ENCODE peak calls at places on chromosomes 4 and X, in ten cellular contexts. One of them, this sample, is unnamed.

GRCh38 chrX:48636286-48636685 is 39.0 kb downstream of the WDR13 start:
- DNase-seq in A549: no peak
- DNase-seq in right cardiac atrium: no peak
- DNase-seq in tibial nerve: no peak
- DNase-seq in breast epithelium: no peak
- DNase-seq in SJCRH30: no peak
- DNase-seq in right atrium auricular region: no peak
- DNase-seq in adipocyte: no peak
- DNase-seq in aorta: no peak
- DNase-seq in fibroblast of lung: no peak
- DNase-seq in this sample: no peak

GRCh38 chrX:130174051-130174704 is 2.4 kb downstream of the RAB33A start:
- DNase-seq in A549: no peak
- DNase-seq in adipocyte: peak; percentile 66
- DNase-seq in right cardiac atrium: peak; percentile 64
- DNase-seq in tibial nerve: peak; percentile 36
- DNase-seq in SJCRH30: no peak
- DNase-seq in right atrium auricular region: peak; percentile 69
- DNase-seq in fibroblast of lung: peak; percentile 85
- DNase-seq in aorta: no peak
- DNase-seq in breast epithelium: no peak
- DNase-seq in this sample: peak; percentile 85

GRCh38 chr4:170589597-170590191 is 499.9 kb upstream of the AADAT start:
- DNase-seq in breast epithelium: no peak
- DNase-seq in adipocyte: peak; percentile 48
- DNase-seq in right cardiac atrium: no peak
- DNase-seq in A549: peak; percentile 31
- DNase-seq in SJCRH30: no peak
- DNase-seq in right atrium auricular region: no peak
- DNase-seq in tibial nerve: no peak
- DNase-seq in aorta: no peak
- DNase-seq in fibroblast of lung: no peak
- DNase-seq in this sample: no peak

GRCh38 chrX:77009691-77010090 is 437.5 kb upstream of the FGF16 start:
- DNase-seq in fibroblast of lung: peak; percentile 0
- DNase-seq in SJCRH30: no peak
- DNase-seq in right cardiac atrium: no peak
- DNase-seq in aorta: peak; percentile 84
- DNase-seq in adipocyte: no peak
- DNase-seq in right atrium auricular region: no peak
- DNase-seq in breast epithelium: no peak
- DNase-seq in A549: peak; percentile 15
- DNase-seq in tibial nerve: no peak
- DNase-seq in this sample: no peak

GRCh38 chr4:47032405-47033106 is 1.2 kb downstream of the GABRB1 start:
- DNase-seq in SJCRH30: peak; percentile 18
- DNase-seq in breast epithelium: no peak
- DNase-seq in right atrium auricular region: peak; percentile 63
- DNase-seq in adipocyte: peak; percentile 82
- DNase-seq in fibroblast of lung: peak; percentile 70
- DNase-seq in right cardiac atrium: peak; percentile 64
- DNase-seq in A549: peak; percentile 30
- DNase-seq in tibial nerve: no peak
- DNase-seq in aorta: peak; percentile 82
- DNase-seq in this sample: peak; percentile 89

GRCh38 chrX:2693123-2693438 is 2.0 kb downstream of the CD99 start:
- DNase-seq in right cardiac atrium: no peak
- DNase-seq in A549: no peak
- DNase-seq in breast epithelium: no peak
- DNase-seq in fibroblast of lung: no peak
- DNase-seq in right atrium auricular region: no peak
- DNase-seq in SJCRH30: no peak
- DNase-seq in adipocyte: no peak
- DNase-seq in tibial nerve: no peak
- DNase-seq in aorta: no peak
- DNase-seq in this sample: no peak

GRCh38 chr4:143207555-143207954 is 22.8 kb downstream of the USP38 start:
- DNase-seq in adipocyte: peak; percentile 43
- DNase-seq in A549: peak; percentile 26
- DNase-seq in aorta: no peak
- DNase-seq in fibroblast of lung: peak; percentile 45
- DNase-seq in SJCRH30: no peak
- DNase-seq in breast epithelium: no peak
- DNase-seq in right cardiac atrium: no peak
- DNase-seq in tibial nerve: no peak
- DNase-seq in right atrium auricular region: no peak
- DNase-seq in this sample: no peak

GRCh38 chr4:56511098-56511497 is 5.5 kb downstream of the ARL9 start:
- DNase-seq in adipocyte: no peak
- DNase-seq in breast epithelium: no peak
- DNase-seq in SJCRH30: no peak
- DNase-seq in tibial nerve: no peak
- DNase-seq in fibroblast of lung: no peak
- DNase-seq in A549: no peak
- DNase-seq in aorta: no peak
- DNase-seq in right atrium auricular region: no peak
- DNase-seq in right cardiac atrium: no peak
- DNase-seq in this sample: no peak

GRCh38 chrX:140087865-140088264 is 122.5 kb upstream of the CXorf66 start:
- DNase-seq in tibial nerve: no peak
- DNase-seq in SJCRH30: no peak
- DNase-seq in breast epithelium: no peak
- DNase-seq in aorta: no peak
- DNase-seq in fibroblast of lung: no peak
- DNase-seq in adipocyte: no peak
- DNase-seq in A549: no peak
- DNase-seq in right atrium auricular region: no peak
- DNase-seq in right cardiac atrium: no peak
- DNase-seq in this sample: no peak

GRCh38 chr4:143286733-143287570 is 49.7 kb upstream of the GAB1 start:
- DNase-seq in fibroblast of lung: peak; percentile 64
- DNase-seq in aorta: no peak
- DNase-seq in breast epithelium: no peak
- DNase-seq in right atrium auricular region: no peak
- DNase-seq in tibial nerve: no peak
- DNase-seq in SJCRH30: no peak
- DNase-seq in A549: peak; percentile 2
- DNase-seq in right cardiac atrium: no peak
- DNase-seq in adipocyte: peak; percentile 74
- DNase-seq in this sample: no peak

GRCh38 chr4:153527690-153528089 is 61.5 kb downstream of the TMEM131L start:
- DNase-seq in aorta: no peak
- DNase-seq in adipocyte: no peak
- DNase-seq in tibial nerve: no peak
- DNase-seq in fibroblast of lung: no peak
- DNase-seq in right cardiac atrium: no peak
- DNase-seq in breast epithelium: no peak
- DNase-seq in right atrium auricular region: no peak
- DNase-seq in SJCRH30: no peak
- DNase-seq in A549: no peak
- DNase-seq in this sample: no peak

GRCh38 chr4:155659168-155659567 is 7.5 kb upstream of the GUCY1A1 start:
- DNase-seq in breast epithelium: no peak
- DNase-seq in A549: no peak
- DNase-seq in fibroblast of lung: no peak
- DNase-seq in tibial nerve: no peak
- DNase-seq in SJCRH30: no peak
- DNase-seq in aorta: no peak
- DNase-seq in adipocyte: no peak
- DNase-seq in right atrium auricular region: no peak
- DNase-seq in right cardiac atrium: no peak
- DNase-seq in this sample: no peak

GRCh38 chr4:73308286-73308685 is 49.7 kb upstream of the ANKRD17 start:
- DNase-seq in breast epithelium: no peak
- DNase-seq in fibroblast of lung: peak; percentile 51
- DNase-seq in adipocyte: peak; percentile 51
- DNase-seq in tibial nerve: no peak
- DNase-seq in A549: peak; percentile 20
- DNase-seq in right atrium auricular region: no peak
- DNase-seq in aorta: no peak
- DNase-seq in SJCRH30: no peak
- DNase-seq in right cardiac atrium: no peak
- DNase-seq in this sample: no peak

GRCh38 chr4:181559637-181560036 is 683.6 kb upstream of the TENM3 start:
- DNase-seq in right atrium auricular region: no peak
- DNase-seq in A549: no peak
- DNase-seq in SJCRH30: no peak
- DNase-seq in tibial nerve: no peak
- DNase-seq in adipocyte: no peak
- DNase-seq in aorta: no peak
- DNase-seq in fibroblast of lung: no peak
- DNase-seq in breast epithelium: no peak
- DNase-seq in right cardiac atrium: no peak
- DNase-seq in this sample: no peak

GRCh38 chr4:304987-305680 is at the start of gene ZNF732:
- DNase-seq in aorta: peak; percentile 79
- DNase-seq in A549: no peak
- DNase-seq in right atrium auricular region: peak; percentile 62
- DNase-seq in right cardiac atrium: peak; percentile 54
- DNase-seq in breast epithelium: peak; percentile 77
- DNase-seq in adipocyte: peak; percentile 3
- DNase-seq in fibroblast of lung: peak; percentile 78
- DNase-seq in tibial nerve: no peak
- DNase-seq in SJCRH30: no peak
- DNase-seq in this sample: no peak
- H3K9me3 ChIP-seq in aorta: no peaks in the 10 kb centered on the region
- H3K9me3 ChIP-seq in A549: no peaks in the 10 kb centered on the region
- H3K9me3 ChIP-seq in right atrium auricular region: peaks cover 21% of the 10 kb centered on the region
- H3K9me3 ChIP-seq in right cardiac atrium: no peaks in the 10 kb centered on the region
- H3K9me3 ChIP-seq in breast epithelium: no peaks in the 10 kb centered on the region
- H3K9me3 ChIP-seq in adipocyte: peaks cover 25% of the 10 kb centered on the region
- H3K9me3 ChIP-seq in fibroblast of lung: no peaks in the 10 kb centered on the region
- H3K9me3 ChIP-seq in tibial nerve: no peaks in the 10 kb centered on the region
- H3K9me3 ChIP-seq in SJCRH30: no peaks in the 10 kb centered on the region
- H3K9me3 ChIP-seq in this sample: no peaks in the 10 kb centered on the region

DNA sequence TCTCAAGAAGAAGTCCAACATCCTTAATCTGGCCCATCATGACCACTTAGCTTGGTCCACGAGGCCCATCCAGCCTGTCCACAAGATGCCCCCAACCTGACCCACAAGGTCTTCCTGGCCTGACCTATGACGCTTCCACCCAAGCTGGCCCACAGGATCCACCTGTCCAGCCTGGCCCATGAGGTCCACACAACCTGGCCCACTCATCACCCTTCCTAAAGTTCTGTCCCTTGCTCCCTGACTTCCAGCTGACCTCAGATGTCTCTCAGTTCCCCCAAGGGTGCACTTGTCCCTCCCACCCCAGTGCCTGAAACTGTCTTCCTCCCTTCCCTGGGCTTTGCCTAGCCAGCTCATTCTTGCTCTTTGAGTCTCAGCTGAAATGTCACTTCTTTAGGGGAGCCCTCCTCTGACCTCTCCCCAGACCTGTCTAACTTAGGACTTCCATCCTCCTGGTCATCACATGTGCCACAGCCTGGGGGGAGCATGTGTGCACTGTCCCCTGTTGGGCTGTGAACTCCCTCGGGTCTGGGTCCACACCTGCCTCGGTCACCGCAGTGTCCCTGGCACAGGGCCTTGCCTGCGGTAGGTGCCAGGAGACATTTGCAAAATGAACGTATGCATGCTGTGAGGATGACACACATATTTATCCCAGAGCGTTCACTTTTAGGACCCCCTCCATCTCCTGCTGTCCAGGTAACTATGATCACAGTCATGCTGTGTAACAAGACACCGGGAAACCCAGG is 61.7 kb downstream of the EVC start:
- DNase-seq in tibial nerve: no peak
- DNase-seq in fibroblast of lung: no peak
- DNase-seq in adipocyte: no peak
- DNase-seq in right atrium auricular region: peak; percentile 38
- DNase-seq in right cardiac atrium: no peak
- DNase-seq in SJCRH30: no peak
- DNase-seq in A549: no peak
- DNase-seq in aorta: no peak
- DNase-seq in breast epithelium: no peak
- DNase-seq in this sample: no peak
- H3K9me3 ChIP-seq in tibial nerve: no peaks in the 10 kb centered on the region
- H3K9me3 ChIP-seq in fibroblast of lung: no peaks in the 10 kb centered on the region
- H3K9me3 ChIP-seq in adipocyte: peaks cover 19% of the 10 kb centered on the region
- H3K9me3 ChIP-seq in right atrium auricular region: peaks cover 15% of the 10 kb centered on the region
- H3K9me3 ChIP-seq in right cardiac atrium: no peaks in the 10 kb centered on the region
- H3K9me3 ChIP-seq in SJCRH30: peaks cover 13% of the 10 kb centered on the region
- H3K9me3 ChIP-seq in A549: peaks cover 17% of the 10 kb centered on the region
- H3K9me3 ChIP-seq in aorta: no peaks in the 10 kb centered on the region
- H3K9me3 ChIP-seq in breast epithelium: peaks cover 31% of the 10 kb centered on the region
- H3K9me3 ChIP-seq in this sample: peaks cover 6% of the 10 kb centered on the region

GRCh38 chr4:84495448-84496221 is 3.5 kb downstream of the NKX6-1 start:
- DNase-seq in aorta: no peak
- DNase-seq in A549: no peak
- DNase-seq in breast epithelium: no peak
- DNase-seq in fibroblast of lung: no peak
- DNase-seq in right cardiac atrium: no peak
- DNase-seq in tibial nerve: no peak
- DNase-seq in right atrium auricular region: no peak
- DNase-seq in SJCRH30: no peak
- DNase-seq in adipocyte: no peak
- DNase-seq in this sample: peak; percentile 77
- H3K9me3 ChIP-seq in aorta: peaks cover 4% of the 10 kb centered on the region
- H3K9me3 ChIP-seq in A549: no peaks in the 10 kb centered on the region
- H3K9me3 ChIP-seq in breast epithelium: peaks cover 12% of the 10 kb centered on the region
- H3K9me3 ChIP-seq in fibroblast of lung: no peaks in the 10 kb centered on the region
- H3K9me3 ChIP-seq in right cardiac atrium: no peaks in the 10 kb centered on the region
- H3K9me3 ChIP-seq in tibial nerve: no peaks in the 10 kb centered on the region
- H3K9me3 ChIP-seq in right atrium auricular region: no peaks in the 10 kb centered on the region
- H3K9me3 ChIP-seq in SJCRH30: no peaks in the 10 kb centered on the region
- H3K9me3 ChIP-seq in adipocyte: peaks cover 2% of the 10 kb centered on the region
- H3K9me3 ChIP-seq in this sample: no peaks in the 10 kb centered on the region

GRCh38 chr4:52241916-52242315 is 190.8 kb downstream of the SPATA18 start:
- DNase-seq in aorta: no peak
- DNase-seq in fibroblast of lung: no peak
- DNase-seq in adipocyte: peak; percentile 61
- DNase-seq in tibial nerve: no peak
- DNase-seq in SJCRH30: no peak
- DNase-seq in right atrium auricular region: no peak
- DNase-seq in A549: no peak
- DNase-seq in breast epithelium: no peak
- DNase-seq in right cardiac atrium: no peak
- DNase-seq in this sample: no peak

GRCh38 chr4:52244773-52245360 is 193.8 kb downstream of the SPATA18 start:
- DNase-seq in right atrium auricular region: no peak
- DNase-seq in right cardiac atrium: no peak
- DNase-seq in A549: no peak
- DNase-seq in SJCRH30: no peak
- DNase-seq in breast epithelium: no peak
- DNase-seq in adipocyte: no peak
- DNase-seq in fibroblast of lung: no peak
- DNase-seq in aorta: no peak
- DNase-seq in tibial nerve: peak; percentile 13
- DNase-seq in this sample: no peak

GRCh38 chr4:52243367-52243766 is 192.3 kb downstream of the SPATA18 start:
- DNase-seq in fibroblast of lung: no peak
- DNase-seq in SJCRH30: no peak
- DNase-seq in aorta: no peak
- DNase-seq in tibial nerve: no peak
- DNase-seq in right atrium auricular region: no peak
- DNase-seq in breast epithelium: no peak
- DNase-seq in adipocyte: no peak
- DNase-seq in A549: no peak
- DNase-seq in right cardiac atrium: no peak
- DNase-seq in this sample: no peak

GRCh38 chr4:52246834-52247233 is 195.7 kb downstream of the SPATA18 start:
- DNase-seq in aorta: no peak
- DNase-seq in breast epithelium: no peak
- DNase-seq in fibroblast of lung: no peak
- DNase-seq in SJCRH30: no peak
- DNase-seq in adipocyte: no peak
- DNase-seq in A549: no peak
- DNase-seq in right atrium auricular region: no peak
- DNase-seq in tibial nerve: no peak
- DNase-seq in right cardiac atrium: no peak
- DNase-seq in this sample: no peak

GRCh38 chr4:52244103-52244772 is 193.1 kb downstream of the SPATA18 start:
- DNase-seq in fibroblast of lung: no peak
- DNase-seq in tibial nerve: no peak
- DNase-seq in adipocyte: no peak
- DNase-seq in right atrium auricular region: no peak
- DNase-seq in breast epithelium: no peak
- DNase-seq in right cardiac atrium: no peak
- DNase-seq in A549: no peak
- DNase-seq in SJCRH30: no peak
- DNase-seq in aorta: no peak
- DNase-seq in this sample: no peak
- H3K9me3 ChIP-seq in fibroblast of lung: no peaks in the 10 kb centered on the region
- H3K9me3 ChIP-seq in tibial nerve: no peaks in the 10 kb centered on the region
- H3K9me3 ChIP-seq in adipocyte: no peaks in the 10 kb centered on the region
- H3K9me3 ChIP-seq in right atrium auricular region: no peaks in the 10 kb centered on the region
- H3K9me3 ChIP-seq in breast epithelium: no peaks in the 10 kb centered on the region
- H3K9me3 ChIP-seq in right cardiac atrium: no peaks in the 10 kb centered on the region
- H3K9me3 ChIP-seq in A549: no peaks in the 10 kb centered on the region
- H3K9me3 ChIP-seq in SJCRH30: no peaks in the 10 kb centered on the region
- H3K9me3 ChIP-seq in aorta: no peaks in the 10 kb centered on the region
- H3K9me3 ChIP-seq in this sample: no peaks in the 10 kb centered on the region

This sample was measured in osteoblast.